ENCODE peak calls at places on chromosomes 6 and 20, in five cellular contexts. L is epithelial cell of esophagus, D is GM06990, I is mammary epithelial cell, O is body of pancreas. R is an unnamed sample.

GRCh38 chr20:2086980-2087377 is 14.6 kb upstream of the STK35 start:
- DNase-seq in I (no peak), L (no peak), D (no peak), O (no peak), R (no peak)

GRCh38 chr6:84539122-84539856 is 225.1 kb downstream of the TBX18 start:
- DNase-seq in D (no peak), L (no peak), I (no peak), O (no peak), R (no peak)

GRCh38 chr6:71321344-71321743 is 32.7 kb downstream of the OGFRL1 start:
- DNase-seq in D (no peak), I (no peak), L (no peak), O (peak; percentile 16), R (no peak)

GRCh38 chr6:150717419-150717818 is 117.7 kb downstream of the PLEKHG1 start:
- DNase-seq in I (no peak), O (peak; percentile 21), L (peak; percentile 22), D (no peak), R (peak; percentile 71)

GRCh38 chr20:51022803-51023616 is at the start of gene KCNG1:
- DNase-seq in D (peak; percentile 24), I (peak; percentile 76), L (peak; percentile 82), O (peak; percentile 72), R (peak; percentile 45)

GRCh38 chr6:166078294-166078693 is 89.4 kb downstream of the TBXT start:
- DNase-seq in D (no peak), L (no peak), O (peak; percentile 20), I (no peak), R (no peak)

GRCh38 chr20:10487354-10488115 is 52.4 kb downstream of the SLX4IP start:
- DNase-seq in O (no peak), D (no peak), I (peak; percentile 42), L (peak; percentile 69), R (no peak)

GRCh38 chr6:106546322-106547052 is 82.8 kb downstream of the RTN4IP1 start:
- DNase-seq in L (peak; percentile 94), I (peak; percentile 92), D (no peak), O (no peak), R (no peak)

GRCh38 chr6:27584326-27584725 is 111.4 kb upstream of the ZNF184 start:
- DNase-seq in L (no peak), D (no peak), I (no peak), O (no peak), R (no peak)

GRCh38 chr6:29099190-29099589 is at the start of gene OR2J1:
- DNase-seq in L (no peak), I (no peak), D (no peak), O (no peak), R (no peak)

GRCh38 chr6:7201732-7202541 is 94.2 kb downstream of the RREB1 start:
- DNase-seq in I (no peak), D (peak; percentile 83), O (peak; percentile 72), L (peak; percentile 15), R (peak; percentile 73)

GRCh38 chr6:142763205-142763604 is 181.8 kb downstream of the HIVEP2 start:
- DNase-seq in D (no peak), L (peak; percentile 35), I (peak; percentile 69), O (no peak), R (no peak)

DNA sequence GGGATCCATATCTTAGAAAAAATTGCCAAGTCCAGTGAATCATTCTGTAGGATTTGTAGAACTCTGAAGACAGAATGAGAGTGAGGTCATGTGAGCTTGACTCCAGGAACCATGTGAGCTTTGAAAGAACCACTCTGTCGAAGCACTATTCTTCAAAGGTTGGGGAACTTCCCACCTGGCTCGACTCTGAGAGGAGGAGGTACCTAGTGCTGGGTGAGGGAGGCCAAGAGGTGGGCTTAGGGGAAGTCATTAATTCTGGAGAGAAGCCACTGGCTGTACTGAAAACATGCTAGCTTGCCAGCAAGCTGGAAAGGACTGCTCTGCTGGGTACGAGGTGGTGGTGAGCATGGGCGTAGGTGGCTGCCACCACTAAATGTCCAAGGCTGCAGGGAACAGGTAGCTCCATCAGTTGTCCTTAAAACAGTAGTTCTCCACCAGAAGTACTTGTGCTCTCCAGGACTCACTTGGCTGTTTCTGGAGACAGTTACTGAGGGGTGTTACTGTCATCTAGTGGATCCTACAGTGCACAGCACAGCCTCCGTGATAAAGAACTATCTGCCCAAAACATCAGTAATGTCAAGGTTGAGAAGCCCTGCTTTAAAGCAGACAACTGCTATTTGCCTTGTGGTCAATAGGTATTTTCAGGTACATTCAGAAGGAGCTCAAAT is 34.7 kb upstream of the SYNJ2 start:
- DNase-seq in D (no peak), O (no peak), L (no peak), I (no peak), R (no peak)
- TF ChIP-seq CTCF in D (peak; percentile 79), O (no peak), L (peak; percentile 47), I (peak; percentile 33), R (no peak)

DNA sequence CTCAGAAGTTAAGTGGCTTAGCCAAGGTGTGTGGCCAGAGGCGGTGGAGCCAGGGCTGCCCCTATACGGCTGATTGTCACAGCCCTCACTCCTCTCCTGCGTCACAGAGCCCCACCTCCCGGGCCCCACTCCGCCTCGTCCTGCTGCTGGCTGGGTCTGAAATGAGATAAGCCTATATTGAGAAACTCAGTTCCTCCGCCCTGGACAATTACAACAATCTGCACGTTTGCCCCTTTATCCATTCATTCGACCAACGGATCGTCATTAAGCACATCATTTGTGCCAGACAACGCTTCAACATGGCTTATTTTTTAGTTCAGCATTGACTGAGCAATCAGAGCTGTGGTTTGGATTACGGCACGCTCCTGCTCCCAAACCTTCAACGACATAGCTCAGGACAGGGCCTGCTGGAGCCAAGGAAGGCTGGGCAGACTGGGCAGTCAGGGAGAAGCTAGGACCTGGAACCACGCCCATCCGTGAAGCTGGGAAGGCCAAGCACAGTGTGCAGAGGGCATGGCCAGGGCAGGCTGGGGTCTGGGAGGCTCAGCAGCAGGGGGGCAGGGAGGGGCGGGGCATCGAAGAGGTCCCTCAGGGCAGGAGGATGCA is 16.6 kb upstream of the EZR start:
- DNase-seq in I (no peak), L (no peak), O (peak; percentile 74), D (no peak), R (peak; percentile 68)
- TF ChIP-seq CTCF in I (no peak), L (no peak), O (no peak), D (no peak), R (no peak)

GRCh38 chr20:15867017-15867416 is 706.2 kb downstream of the KIF16B start:
- DNase-seq in D (no peak), O (no peak), I (no peak), L (no peak), R (no peak)

GRCh38 chr20:15862178-15862577 is 711.1 kb downstream of the KIF16B start:
- DNase-seq in L (no peak), D (no peak), I (no peak), O (no peak), R (no peak)

GRCh38 chr20:15863735-15864134 is 709.5 kb downstream of the KIF16B start:
- DNase-seq in O (no peak), I (no peak), L (no peak), D (no peak), R (no peak)

GRCh38 chr20:15865553-15865952 is 707.7 kb downstream of the KIF16B start:
- DNase-seq in D (no peak), I (no peak), L (no peak), O (no peak), R (no peak)

GRCh38 chr20:15867899-15868298 is 705.3 kb downstream of the KIF16B start:
- DNase-seq in O (no peak), I (no peak), L (peak; percentile 18), D (no peak), R (no peak)
- TF ChIP-seq CTCF in O (no peak), I (peak; percentile 57), L (peak; percentile 43), D (peak; percentile 12), R (no peak)

GRCh38 chr6:36851149-36851614 is 11.9 kb upstream of the CPNE5 start:
- DNase-seq in D (no peak), L (peak; percentile 72), I (peak; percentile 58), O (peak; percentile 71), R (peak; percentile 58)

GRCh38 chr6:36853325-36853724 is 14.1 kb upstream of the CPNE5 start:
- DNase-seq in L (peak; percentile 84), D (no peak), I (peak; percentile 82), O (peak; percentile 61), R (peak; percentile 50)

GRCh38 chr6:36851632-36852031 is 12.4 kb upstream of the CPNE5 start:
- DNase-seq in I (no peak), L (no peak), O (no peak), D (no peak), R (no peak)

GRCh38 chr6:36850001-36850400 is 10.8 kb upstream of the CPNE5 start:
- DNase-seq in L (no peak), O (no peak), D (no peak), I (no peak), R (no peak)

DNA sequence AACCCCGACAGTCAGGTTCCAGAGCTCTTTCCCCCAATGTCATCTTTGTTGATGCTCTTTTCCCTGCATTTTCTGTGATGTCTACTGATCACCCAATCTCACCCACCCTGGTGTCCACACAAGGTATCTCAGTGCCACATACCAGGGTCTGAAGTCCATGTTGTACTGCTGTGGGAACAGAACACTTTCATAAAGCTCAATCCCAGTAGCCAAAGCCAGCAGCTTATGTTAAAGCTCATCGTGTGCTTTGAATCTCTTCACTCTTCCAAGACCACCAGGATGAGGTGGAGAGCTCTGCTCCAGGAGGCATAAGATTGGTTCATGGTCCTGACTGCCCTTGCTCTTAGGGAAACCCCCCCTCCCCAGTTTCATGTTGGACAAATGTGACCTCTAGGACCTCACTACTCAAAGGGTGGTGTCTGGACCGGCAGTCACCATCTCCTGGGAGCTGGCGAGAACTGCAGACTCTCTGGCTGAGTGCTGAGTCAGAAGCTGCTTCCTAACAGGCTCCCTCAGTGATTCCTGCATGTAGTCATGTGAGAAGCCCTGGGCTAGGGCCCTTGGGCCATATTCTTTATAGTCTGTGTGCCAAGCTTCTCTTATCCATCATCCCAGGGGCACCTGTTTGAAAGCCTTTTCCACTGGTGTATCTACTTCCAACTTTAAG is 13.4 kb upstream of the CPNE5 start:
- DNase-seq in O (no peak), L (peak; percentile 72), D (no peak), I (peak; percentile 61), R (no peak)
- TF ChIP-seq CTCF in O (no peak), L (no peak), D (no peak), I (peak; percentile 13), R (no peak)

GRCh38 chr6:51846531-51846930 is 240.9 kb downstream of the PKHD1 start:
- DNase-seq in I (no peak), L (no peak), O (no peak), D (no peak), R (no peak)

GRCh38 chr6:51842066-51842465 is 245.3 kb downstream of the PKHD1 start:
- DNase-seq in O (no peak), I (no peak), L (no peak), D (no peak), R (no peak)

GRCh38 chr6:51842487-51843469 is 244.6 kb downstream of the PKHD1 start:
- DNase-seq in L (no peak), I (no peak), O (no peak), D (no peak), R (no peak)

GRCh38 chr6:51843470-51844390 is 243.7 kb downstream of the PKHD1 start:
- DNase-seq in D (no peak), O (no peak), L (no peak), I (no peak), R (no peak)

DNA sequence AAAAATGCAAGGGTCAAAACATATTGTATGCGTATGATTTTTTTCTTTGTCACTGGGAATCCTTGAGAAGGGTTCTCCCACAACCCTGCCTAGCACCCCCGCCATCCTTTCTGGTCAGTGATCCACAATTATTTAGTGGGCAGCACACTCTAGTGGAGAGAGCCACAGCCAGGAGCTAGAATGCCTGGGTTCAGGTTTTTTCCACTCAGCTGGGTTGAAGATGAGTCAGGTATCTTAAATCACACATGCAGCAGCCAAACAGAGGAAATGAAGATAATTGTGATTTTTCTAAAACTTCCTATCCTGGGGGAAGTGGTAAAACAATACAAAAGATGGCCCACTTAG is 243.1 kb downstream of the PKHD1 start:
- DNase-seq in D (no peak), L (no peak), I (no peak), O (no peak), R (no peak)
- TF ChIP-seq CTCF in D (peak; percentile 34), L (peak; percentile 19), I (peak; percentile 31), O (no peak), R (no peak)

GRCh38 chr6:2552648-2553154 is 198.0 kb downstream of the MYLK4 start:
- DNase-seq in L (no peak), I (no peak), D (no peak), O (no peak), R (no peak)
- TF ChIP-seq CTCF in L (no peak), I (no peak), D (no peak), O (no peak), R (no peak)